ENCODE peak calls at places on chromosome X, in five cellular contexts. One of them, this sample, is unnamed.

GRCh38 chrX:41722816-41723215 is 1.2 kb upstream of the GPR82 start:
- DNase-seq in ovary: no peak
- DNase-seq in suprapubic skin: no peak
- DNase-seq in heart left ventricle: no peak
- DNase-seq in stomach: no peak
- DNase-seq in this sample: no peak

GRCh38 chrX:103687696-103688191 is 1.2 kb upstream of the MORF4L2 start:
- DNase-seq in ovary: peak; percentile 87
- DNase-seq in heart left ventricle: peak; percentile 37
- DNase-seq in stomach: peak; percentile 54
- DNase-seq in suprapubic skin: peak; percentile 76
- DNase-seq in this sample: peak; percentile 48

GRCh38 chrX:136450050-136450830 is 37.5 kb upstream of the BRS3 start:
- DNase-seq in heart left ventricle: no peak
- DNase-seq in ovary: no peak
- DNase-seq in stomach: no peak
- DNase-seq in suprapubic skin: no peak
- DNase-seq in this sample: no peak

GRCh38 chrX:15702488-15703371 is 35.3 kb upstream of the CA5B start:
- DNase-seq in ovary: no peak
- DNase-seq in heart left ventricle: no peak
- DNase-seq in suprapubic skin: no peak
- DNase-seq in stomach: no peak
- DNase-seq in this sample: no peak

GRCh38 chrX:6291444-6291843 is 62.8 kb upstream of the NLGN4X start:
- DNase-seq in ovary: no peak
- DNase-seq in stomach: no peak
- DNase-seq in suprapubic skin: no peak
- DNase-seq in heart left ventricle: no peak
- DNase-seq in this sample: no peak

GRCh38 chrX:8868906-8869305 is 67.7 kb upstream of the FAM9A start:
- DNase-seq in heart left ventricle: no peak
- DNase-seq in ovary: no peak
- DNase-seq in stomach: no peak
- DNase-seq in suprapubic skin: no peak
- DNase-seq in this sample: no peak

GRCh38 chrX:19811807-19812604 is 75.4 kb downstream of the SH3KBP1 start:
- DNase-seq in ovary: no peak
- DNase-seq in heart left ventricle: no peak
- DNase-seq in suprapubic skin: no peak
- DNase-seq in stomach: no peak
- DNase-seq in this sample: no peak

GRCh38 chrX:22171287-22172060 is 101.2 kb upstream of the CBLL2 start:
- DNase-seq in ovary: no peak
- DNase-seq in suprapubic skin: no peak
- DNase-seq in heart left ventricle: no peak
- DNase-seq in stomach: no peak
- DNase-seq in this sample: no peak

GRCh38 chrX:43166874-43167273 is 388.9 kb upstream of the PPP1R2C start:
- DNase-seq in stomach: no peak
- DNase-seq in heart left ventricle: no peak
- DNase-seq in ovary: no peak
- DNase-seq in suprapubic skin: no peak
- DNase-seq in this sample: no peak

GRCh38 chrX:132676561-132677186 is 187.8 kb upstream of the MBNL3 start:
- DNase-seq in suprapubic skin: no peak
- DNase-seq in ovary: no peak
- DNase-seq in heart left ventricle: no peak
- DNase-seq in stomach: no peak
- DNase-seq in this sample: no peak

GRCh38 chrX:134460005-134460860 is at the start of gene HPRT1:
- DNase-seq in suprapubic skin: peak; percentile 73
- DNase-seq in heart left ventricle: peak; percentile 92
- DNase-seq in stomach: peak; percentile 87
- DNase-seq in ovary: peak; percentile 80
- DNase-seq in this sample: peak; percentile 61

GRCh38 chrX:54484666-54485065 is 11.4 kb downstream of the FGD1 start:
- DNase-seq in stomach: no peak
- DNase-seq in ovary: no peak
- DNase-seq in suprapubic skin: no peak
- DNase-seq in heart left ventricle: peak; percentile 66
- DNase-seq in this sample: no peak

GRCh38 chrX:149512225-149512885 is 7.2 kb upstream of the IDS start:
- DNase-seq in ovary: no peak
- DNase-seq in suprapubic skin: no peak
- DNase-seq in heart left ventricle: no peak
- DNase-seq in stomach: peak; percentile 64
- DNase-seq in this sample: peak; percentile 50

GRCh38 chrX:103396186-103396585 is 19.8 kb downstream of the BEX3 start:
- DNase-seq in heart left ventricle: no peak
- DNase-seq in suprapubic skin: no peak
- DNase-seq in stomach: no peak
- DNase-seq in ovary: no peak
- DNase-seq in this sample: no peak

GRCh38 chrX:2710041-2710471 is 19.0 kb downstream of the CD99 start:
- DNase-seq in heart left ventricle: no peak
- DNase-seq in stomach: no peak
- DNase-seq in ovary: no peak
- DNase-seq in suprapubic skin: peak; percentile 76
- DNase-seq in this sample: no peak

GRCh38 chrX:21800344-21800770 is 39.1 kb upstream of the MBTPS2 start:
- DNase-seq in suprapubic skin: no peak
- DNase-seq in stomach: no peak
- DNase-seq in ovary: no peak
- DNase-seq in heart left ventricle: no peak
- DNase-seq in this sample: no peak

GRCh38 chrX:134936542-134936941 is 54.2 kb upstream of the SMIM10 start:
- DNase-seq in stomach: no peak
- DNase-seq in ovary: no peak
- DNase-seq in heart left ventricle: no peak
- DNase-seq in suprapubic skin: no peak
- DNase-seq in this sample: no peak

GRCh38 chrX:68416592-68416991 is 16.7 kb downstream of the OPHN1 start:
- DNase-seq in stomach: no peak
- DNase-seq in ovary: no peak
- DNase-seq in heart left ventricle: no peak
- DNase-seq in suprapubic skin: no peak
- DNase-seq in this sample: no peak

GRCh38 chrX:16903274-16904019 is 33.3 kb upstream of the RBBP7 start:
- DNase-seq in stomach: no peak
- DNase-seq in suprapubic skin: no peak
- DNase-seq in heart left ventricle: no peak
- DNase-seq in ovary: no peak
- DNase-seq in this sample: no peak

GRCh38 chrX:74449322-74449936 is 28.1 kb downstream of the SLC16A2 start:
- DNase-seq in ovary: no peak
- DNase-seq in suprapubic skin: no peak
- DNase-seq in heart left ventricle: no peak
- DNase-seq in stomach: peak; percentile 38
- DNase-seq in this sample: peak; percentile 24

GRCh38 chrX:47098746-47099145 is 20.5 kb downstream of the RGN start:
- DNase-seq in heart left ventricle: no peak
- DNase-seq in suprapubic skin: no peak
- DNase-seq in stomach: no peak
- DNase-seq in ovary: no peak
- DNase-seq in this sample: no peak

GRCh38 chrX:21493226-21493850 is 119.1 kb downstream of the CNKSR2 start:
- DNase-seq in suprapubic skin: no peak
- DNase-seq in stomach: no peak
- DNase-seq in ovary: no peak
- DNase-seq in heart left ventricle: no peak
- DNase-seq in this sample: no peak

GRCh38 chrX:72395252-72395651 is 89.5 kb upstream of the CITED1 start:
- DNase-seq in ovary: no peak
- DNase-seq in stomach: no peak
- DNase-seq in suprapubic skin: no peak
- DNase-seq in heart left ventricle: no peak
- DNase-seq in this sample: no peak

GRCh38 chrX:119981286-119982070 is 37.9 kb upstream of the NKAP start:
- DNase-seq in stomach: no peak
- DNase-seq in suprapubic skin: no peak
- DNase-seq in ovary: no peak
- DNase-seq in heart left ventricle: no peak
- DNase-seq in this sample: no peak

GRCh38 chrX:86148594-86148993 is 343 bp downstream of the DACH2 start:
- DNase-seq in suprapubic skin: no peak
- DNase-seq in ovary: no peak
- DNase-seq in stomach: no peak
- DNase-seq in heart left ventricle: no peak
- DNase-seq in this sample: no peak

GRCh38 chrX:119983494-119983893 is 39.9 kb upstream of the NKAP start:
- DNase-seq in stomach: no peak
- DNase-seq in suprapubic skin: no peak
- DNase-seq in heart left ventricle: no peak
- DNase-seq in ovary: no peak
- DNase-seq in this sample: no peak

GRCh38 chrX:119885554-119886428 is 9.9 kb upstream of the AKAP14 start:
- DNase-seq in heart left ventricle: no peak
- DNase-seq in ovary: no peak
- DNase-seq in stomach: no peak
- DNase-seq in suprapubic skin: no peak
- DNase-seq in this sample: no peak

GRCh38 chrX:45601052-45601451 is 400.4 kb upstream of the DIPK2B start:
- DNase-seq in stomach: no peak
- DNase-seq in ovary: no peak
- DNase-seq in suprapubic skin: no peak
- DNase-seq in heart left ventricle: no peak
- DNase-seq in this sample: no peak

GRCh38 chrX:150476183-150476699 is 92.2 kb upstream of the MTM1 start:
- DNase-seq in stomach: no peak
- DNase-seq in suprapubic skin: no peak
- DNase-seq in ovary: no peak
- DNase-seq in heart left ventricle: no peak
- DNase-seq in this sample: no peak

GRCh38 chrX:15413101-15413500 is 28.9 kb upstream of the VEGFD start:
- DNase-seq in stomach: no peak
- DNase-seq in ovary: no peak
- DNase-seq in suprapubic skin: no peak
- DNase-seq in heart left ventricle: no peak
- DNase-seq in this sample: no peak

GRCh38 chrX:117969782-117970181 is 146.8 kb downstream of the KLHL13 start:
- DNase-seq in ovary: no peak
- DNase-seq in suprapubic skin: no peak
- DNase-seq in stomach: no peak
- DNase-seq in heart left ventricle: no peak
- DNase-seq in this sample: no peak

GRCh38 chrX:10549280-10549679 is 71.1 kb downstream of the MID1 start:
- DNase-seq in heart left ventricle: no peak
- DNase-seq in suprapubic skin: no peak
- DNase-seq in stomach: no peak
- DNase-seq in ovary: no peak
- DNase-seq in this sample: no peak

GRCh38 chrX:71131510-71131909 is 13.1 kb downstream of the MED12 start:
- DNase-seq in suprapubic skin: no peak
- DNase-seq in stomach: no peak
- DNase-seq in ovary: no peak
- DNase-seq in heart left ventricle: no peak
- DNase-seq in this sample: no peak

GRCh38 chrX:11953615-11954014 is 184.7 kb upstream of the FRMPD4 start:
- DNase-seq in heart left ventricle: no peak
- DNase-seq in ovary: no peak
- DNase-seq in suprapubic skin: no peak
- DNase-seq in stomach: no peak
- DNase-seq in this sample: no peak

GRCh38 chrX:37712458-37712857 is 26.9 kb downstream of the XK start:
- DNase-seq in suprapubic skin: no peak
- DNase-seq in heart left ventricle: no peak
- DNase-seq in ovary: no peak
- DNase-seq in stomach: no peak
- DNase-seq in this sample: no peak
- H3K27ac ChIP-seq in suprapubic skin: no peak overlapping the region
- H3K27ac ChIP-seq in heart left ventricle: no peak overlapping the region
- H3K27ac ChIP-seq in ovary: no peak overlapping the region
- H3K27ac ChIP-seq in stomach: no peak overlapping the region
- H3K27ac ChIP-seq in this sample: no peak overlapping the region

DNA sequence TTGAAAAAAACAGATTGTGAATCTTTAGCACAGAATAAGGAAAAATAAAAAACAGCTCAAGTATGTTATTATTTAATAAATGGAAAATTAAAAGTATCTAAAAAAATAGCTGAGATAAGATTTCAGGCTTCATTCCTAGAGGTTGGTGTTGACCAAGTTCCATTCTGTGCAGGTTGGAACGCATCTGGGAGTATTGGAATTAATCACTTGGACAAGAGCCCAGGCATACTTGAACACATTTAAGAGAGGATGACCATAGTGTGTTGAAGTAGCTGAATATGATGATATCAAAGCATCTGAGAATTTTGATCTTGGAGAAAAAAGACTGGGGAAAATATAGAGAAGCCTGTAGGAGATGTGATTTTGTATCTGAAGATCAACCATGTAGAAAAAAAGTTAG is 54.6 kb upstream of the VCX start:
- DNase-seq in stomach: no peak
- DNase-seq in ovary: no peak
- DNase-seq in heart left ventricle: no peak
- DNase-seq in suprapubic skin: no peak
- DNase-seq in this sample: no peak
- TF ChIP-seq POLR2A in stomach: no peak
- TF ChIP-seq POLR2A in ovary: no peak
- TF ChIP-seq POLR2A in heart left ventricle: no peak
- TF ChIP-seq POLR2A in suprapubic skin: no peak
- TF ChIP-seq POLR2A in this sample: no peak

DNA sequence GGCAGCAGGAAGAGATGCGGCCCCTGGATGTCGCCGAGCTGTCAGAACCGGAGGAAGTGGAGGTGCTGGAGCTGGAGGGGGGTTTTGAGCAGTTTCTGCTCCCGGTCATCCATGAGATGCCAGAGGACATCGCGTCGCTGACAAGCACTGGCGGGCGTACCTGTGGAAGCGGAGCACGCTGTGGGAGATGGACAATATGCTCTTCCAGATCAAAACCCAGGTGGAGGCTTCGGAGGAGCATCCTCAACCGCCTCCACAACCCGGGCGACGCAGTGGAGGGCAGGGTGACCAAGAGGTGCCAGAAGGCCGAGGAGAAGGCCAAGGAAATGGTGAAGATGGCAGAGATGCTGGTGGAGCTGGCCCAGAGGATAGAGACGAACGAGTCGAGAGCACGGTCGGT is 7.6 kb upstream of the CCNQ start:
- DNase-seq in suprapubic skin: no peak
- DNase-seq in ovary: no peak
- DNase-seq in stomach: no peak
- DNase-seq in heart left ventricle: no peak
- DNase-seq in this sample: no peak
- H3K27me3 ChIP-seq in suprapubic skin: no peaks in the 10 kb centered on the region
- H3K27me3 ChIP-seq in ovary: no peaks in the 10 kb centered on the region
- H3K27me3 ChIP-seq in stomach: peaks cover 5% of the 10 kb centered on the region
- H3K27me3 ChIP-seq in heart left ventricle: no peaks in the 10 kb centered on the region
- H3K27me3 ChIP-seq in this sample: no peaks in the 10 kb centered on the region

GRCh38 chrX:397575-397974 is 10.9 kb upstream of the PPP2R3B start:
- DNase-seq in heart left ventricle: no peak
- DNase-seq in stomach: no peak
- DNase-seq in ovary: no peak
- DNase-seq in suprapubic skin: no peak
- DNase-seq in this sample: no peak
- H3K27ac ChIP-seq in heart left ventricle: peak overlapping the region; percentile 37
- H3K27ac ChIP-seq in stomach: no peak overlapping the region
- H3K27ac ChIP-seq in ovary: no peak overlapping the region
- H3K27ac ChIP-seq in suprapubic skin: no peak overlapping the region
- H3K27ac ChIP-seq in this sample: no peak overlapping the region

This sample was measured in breast epithelium.